ENCODE peak calls at places on chromosomes 2 and 18, in six cellular contexts. O is A549, H is GM23338, G is HCT116, L is Panc1, Q is SK-N-SH. S is an unnamed sample.
A peak's percentile ranks its signal among the peaks of the same experiment; 100 is the strongest.

GRCh38 chr18:63897072-63897471 is 9.6 kb downstream of the SERPINB2 start:
- DNase-seq in O (no peak), H (no peak), G (no peak), L (no peak), Q (no peak), S (no peak)

GRCh38 chr2:19688059-19688458 is 213.7 kb downstream of the TTC32 start:
- DNase-seq in O (no peak), H (no peak), G (no peak), L (no peak), Q (no peak), S (no peak)

GRCh38 chr2:203823179-203823578 is 44.4 kb upstream of the CTLA4 start:
- DNase-seq in O (no peak), H (no peak), G (no peak), L (no peak), Q (no peak), S (no peak)

GRCh38 chr2:240906141-240906910 is at the start of gene CROCC2:
- DNase-seq in O (no peak), H (no peak), G (no peak), L (no peak), Q (peak; percentile 71), S (no peak)

GRCh38 chr2:26561918-26562810 is 79.0 kb downstream of the CIB4 start:
- DNase-seq in O (peak; percentile 92), H (peak; percentile 61), G (peak; percentile 45), L (no peak), Q (peak; percentile 99), S (no peak)

GRCh38 chr2:130183500-130184373 is 1.7 kb downstream of the MZT2B start:
- DNase-seq in O (no peak), H (no peak), G (no peak), L (no peak), Q (peak; percentile 76), S (no peak)

GRCh38 chr2:218323526-218324472 is 31.5 kb upstream of the TMBIM1 start:
- DNase-seq in O (peak; percentile 13), H (peak; percentile 81), G (no peak), L (no peak), Q (no peak), S (peak; percentile 38)

GRCh38 chr2:159859583-159859982 is 61.6 kb upstream of the CD302 start:
- DNase-seq in O (no peak), H (no peak), G (no peak), L (no peak), Q (no peak), S (no peak)

GRCh38 chr2:215356334-215356947 is 44.6 kb downstream of the ATIC start:
- DNase-seq in O (no peak), H (no peak), G (no peak), L (no peak), Q (no peak), S (no peak)

GRCh38 chr2:36525245-36525644 is 72.7 kb downstream of the FEZ2 start:
- DNase-seq in O (no peak), H (no peak), G (no peak), L (no peak), Q (no peak), S (no peak)

GRCh38 chr2:161946489-161947107 is 127.4 kb downstream of the DPP4 start:
- DNase-seq in O (no peak), H (peak; percentile 51), G (peak; percentile 38), L (peak; percentile 25), Q (no peak), S (no peak)

GRCh38 chr2:198314559-198315153 is 510.3 kb downstream of the PLCL1 start:
- DNase-seq in O (no peak), H (peak; percentile 75), G (peak; percentile 54), L (peak; percentile 28), Q (no peak), S (no peak)

GRCh38 chr2:437772-438393 is 150.0 kb upstream of the ALKAL2 start:
- DNase-seq in O (no peak), H (peak; percentile 28), G (no peak), L (no peak), Q (no peak), S (no peak)

GRCh38 chr2:186726938-186727337 is 33.1 kb downstream of the FAM171B start:
- DNase-seq in O (no peak), H (no peak), G (no peak), L (no peak), Q (no peak), S (no peak)

GRCh38 chr2:224039080-224039769 is at the start of gene SERPINE2:
- DNase-seq in O (peak; percentile 91), H (peak; percentile 75), G (peak; percentile 52), L (no peak), Q (peak; percentile 82), S (no peak)

GRCh38 chr2:45963816-45964215 is 312.3 kb downstream of the PRKCE start:
- DNase-seq in O (no peak), H (no peak), G (peak; percentile 66), L (no peak), Q (no peak), S (no peak)

GRCh38 chr18:71105994-71106546 is 817.2 kb downstream of the SOCS6 start:
- DNase-seq in O (no peak), H (no peak), G (no peak), L (no peak), Q (no peak), S (no peak)

GRCh38 chr2:48439102-48439501 is 90.9 kb upstream of the STON1 start:
- DNase-seq in O (no peak), H (no peak), G (no peak), L (no peak), Q (no peak), S (no peak)

DNA sequence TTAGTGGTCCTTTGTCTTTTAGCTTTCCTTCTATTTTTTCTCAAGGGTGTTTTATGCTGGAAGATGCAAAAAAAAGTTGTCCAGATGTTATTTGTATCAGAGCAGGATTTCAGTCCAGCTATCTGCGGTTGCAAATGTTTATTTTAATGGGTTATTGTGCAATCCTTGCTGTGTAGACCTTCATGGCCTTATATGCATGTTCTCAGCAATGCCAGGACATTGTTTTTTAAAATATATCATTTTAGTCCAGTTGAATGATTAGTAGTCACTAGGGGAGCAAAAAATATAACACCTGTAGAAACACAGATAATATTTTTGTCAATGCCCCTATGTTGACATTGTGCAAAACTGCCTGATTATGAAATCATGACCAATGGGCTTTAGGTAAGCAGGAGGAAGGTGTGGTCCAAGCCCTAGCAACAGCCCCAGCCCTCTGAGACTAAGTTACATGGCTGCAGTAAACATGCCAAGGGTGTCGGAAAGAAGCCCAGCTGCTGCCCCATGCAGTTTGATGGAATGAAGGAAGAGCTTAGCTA is 638.2 kb upstream of the ZEB2 start:
- DNase-seq in O (peak; percentile 1), H (no peak), G (no peak), L (no peak), Q (no peak), S (peak; percentile 52)
- TF ChIP-seq REST in O (no peak), H (no peak), G (no peak), L (no peak), Q (no peak), S (no peak)

DNA sequence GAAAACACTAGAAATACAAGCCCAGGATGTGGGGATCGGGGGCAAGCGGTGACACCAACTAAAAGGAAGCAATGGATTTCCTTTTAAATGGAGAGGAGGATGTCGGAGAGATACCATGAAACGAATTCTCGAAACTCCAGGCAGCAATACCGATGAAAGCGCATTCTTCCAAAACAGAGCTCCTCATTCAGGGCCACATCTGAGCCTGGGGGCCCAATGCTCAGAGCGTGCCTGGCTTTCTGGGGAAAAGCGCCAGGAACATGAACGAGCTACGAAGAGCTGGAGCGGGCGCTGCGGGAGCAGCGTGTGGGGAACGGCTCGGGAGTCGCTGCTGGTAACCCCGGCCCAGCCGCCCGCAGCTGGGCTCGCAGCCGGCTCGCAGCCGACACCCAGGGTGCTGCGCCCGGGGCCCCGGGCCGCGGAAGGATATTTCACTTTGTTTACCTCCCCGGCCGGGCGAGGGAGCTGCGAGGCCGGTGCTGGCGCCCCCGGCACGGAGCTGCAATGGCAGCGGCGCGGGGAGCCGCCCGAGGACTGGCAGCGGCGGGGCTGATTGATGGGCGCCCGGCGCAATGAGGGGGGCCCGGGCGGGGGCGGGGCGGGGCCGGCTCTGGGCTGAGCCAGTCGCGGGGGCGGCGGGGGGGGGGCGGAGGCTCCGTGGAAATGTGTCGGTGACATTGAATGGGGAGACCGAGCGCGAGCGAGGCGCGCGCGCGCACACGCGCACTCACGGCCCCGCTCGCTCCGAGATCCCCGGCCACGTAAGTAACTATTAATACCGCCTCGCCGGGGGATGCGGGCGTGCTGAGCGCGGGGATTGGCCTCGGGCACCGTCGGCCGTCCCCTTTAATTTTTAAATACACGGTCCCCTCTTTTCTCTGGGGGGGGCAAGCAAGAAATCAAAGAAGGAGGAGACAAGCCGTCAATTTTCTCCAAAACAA is at the start of gene TRIB2:
- DNase-seq in O (peak; percentile 41), H (peak; percentile 84), G (peak; percentile 61), L (no peak), Q (peak; percentile 98), S (no peak)
- TF ChIP-seq CTCF in O (no peak), H (no peak), G (no peak), L (peak; percentile 67), Q (peak; percentile 19), S (no peak)

DNA sequence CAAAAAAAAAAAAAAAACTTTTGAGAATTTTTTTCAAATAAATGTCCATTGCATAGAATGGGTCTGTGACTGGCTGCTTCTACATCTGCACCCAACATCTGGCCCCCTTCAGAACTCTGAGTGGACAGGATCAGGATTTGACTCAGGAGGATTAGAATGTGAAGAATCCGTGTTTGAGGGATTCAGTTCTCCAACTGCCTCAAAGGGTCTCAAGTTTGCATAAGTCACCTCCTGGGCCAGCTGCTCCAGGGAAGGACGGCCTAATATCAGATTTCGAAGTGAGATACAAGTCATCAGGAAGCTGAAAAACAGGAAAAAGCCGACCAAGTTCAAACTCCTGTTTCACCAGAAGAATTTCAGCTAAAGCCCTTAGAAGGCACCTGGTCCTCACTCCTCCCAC is 10.9 kb downstream of the MAT2A start:
- DNase-seq in O (no peak), H (peak; percentile 44), G (no peak), L (no peak), Q (no peak), S (no peak)
- TF ChIP-seq REST in O (no peak), H (no peak), G (no peak), L (no peak), Q (no peak), S (no peak)

GRCh38 chr2:55781542-55781941 is 87.9 kb upstream of the PNPT1 start:
- DNase-seq in O (no peak), H (no peak), G (no peak), L (no peak), Q (no peak), S (no peak)
- TF ChIP-seq CTCF in O (no peak), H (no peak), G (no peak), L (no peak), Q (peak; percentile 30), S (no peak)

DNA sequence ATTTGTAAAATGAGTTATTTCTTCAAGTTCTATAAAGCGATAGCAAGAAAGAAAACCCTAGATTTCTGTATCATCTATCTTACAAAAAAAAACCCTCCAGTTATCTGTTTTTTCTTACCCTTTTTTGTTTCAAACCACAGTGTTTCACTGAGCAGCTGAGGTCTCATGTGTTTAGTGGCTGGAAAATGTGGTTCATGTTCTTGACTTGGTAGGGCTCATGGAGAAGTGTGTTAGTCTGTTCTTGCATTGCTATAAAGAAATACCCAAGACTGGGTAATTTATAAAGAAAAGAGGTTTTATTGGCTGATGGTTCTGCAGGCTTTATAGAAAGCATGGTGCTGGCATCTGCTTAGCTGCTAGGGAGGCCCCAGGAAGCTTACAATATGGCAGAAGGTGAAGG is 147.3 kb upstream of the NABP1 start:
- DNase-seq in O (no peak), H (no peak), G (no peak), L (no peak), Q (no peak), S (no peak)
- TF ChIP-seq REST in O (no peak), H (no peak), G (no peak), L (no peak), Q (no peak), S (no peak)

GRCh38 chr2:106596844-106597243 is 109.7 kb downstream of the CD8B2 start:
- DNase-seq in O (peak; percentile 29), H (peak; percentile 67), G (no peak), L (no peak), Q (no peak), S (no peak)
- TF ChIP-seq CTCF in O (peak; percentile 20), H (peak; percentile 68), G (peak; percentile 62), L (peak; percentile 43), Q (peak; percentile 51), S (peak; percentile 39)